ENCODE peak calls at places on chromosomes 5 and 9, in four cellular contexts. K is IMR-90, H is neuronal stem cell, P is mesenchymal stem cell. R is an unnamed sample.

GRCh38 chr5:138914338-138914737 is 39.2 kb upstream of the LRRTM2 start:
- DNase-seq in K (no peak), H (no peak), P (no peak), R (no peak)

GRCh38 chr9:120532475-120532874 is 47.5 kb downstream of the CDK5RAP2 start:
- DNase-seq in H (no peak), K (no peak), P (no peak), R (peak)

GRCh38 chr5:19240150-19240549 is 747.9 kb downstream of the CDH18 start:
- DNase-seq in H (no peak), K (no peak), P (peak), R (peak)

GRCh38 chr5:57989378-57989777 is 470.5 kb downstream of the PLK2 start:
- DNase-seq in K (peak), H (no peak), P (peak), R (no peak)

GRCh38 chr5:111135946-111136345 is 43.8 kb downstream of the WDR36 start:
- DNase-seq in H (no peak), P (no peak), K (peak), R (no peak)

GRCh38 chr9:78025186-78025585 is 6.4 kb downstream of the GNAQ start:
- DNase-seq in K (no peak), P (no peak), H (no peak), R (no peak)

GRCh38 chr5:117249086-117249815 is 674.6 kb upstream of the SEMA6A start:
- DNase-seq in P (no peak), K (no peak), H (no peak), R (no peak)

GRCh38 chr9:134220311-134220710 is 55.9 kb upstream of the RNU6ATAC start:
- DNase-seq in K (no peak), P (no peak), H (no peak), R (no peak)

GRCh38 chr5:36739751-36740221 is 133.4 kb downstream of the SLC1A3 start:
- DNase-seq in K (peak), H (peak), P (peak), R (peak)

GRCh38 chr5:54733101-54733500 is 215.5 kb downstream of the SNX18 start:
- DNase-seq in K (no peak), P (no peak), H (no peak), R (no peak)

GRCh38 chr9:1531411-1531903 is 481.3 kb downstream of the DMRT2 start:
- DNase-seq in H (no peak), K (no peak), P (no peak), R (no peak)

GRCh38 chr5:71841107-71841506 is 122.0 kb downstream of the CARTPT start:
- DNase-seq in P (no peak), K (no peak), H (no peak), R (no peak)

GRCh38 chr5:76134646-76135045 is 51.5 kb downstream of the SV2C start:
- DNase-seq in K (no peak), H (no peak), P (no peak), R (no peak)

GRCh38 chr9:127130661-127131538 is 8.5 kb upstream of the ANGPTL2 start:
- DNase-seq in P (peak), H (no peak), K (peak), R (peak)
- H3K27ac ChIP-seq in P (no peak), H (no peak), K (peak), R (no peak)

DNA sequence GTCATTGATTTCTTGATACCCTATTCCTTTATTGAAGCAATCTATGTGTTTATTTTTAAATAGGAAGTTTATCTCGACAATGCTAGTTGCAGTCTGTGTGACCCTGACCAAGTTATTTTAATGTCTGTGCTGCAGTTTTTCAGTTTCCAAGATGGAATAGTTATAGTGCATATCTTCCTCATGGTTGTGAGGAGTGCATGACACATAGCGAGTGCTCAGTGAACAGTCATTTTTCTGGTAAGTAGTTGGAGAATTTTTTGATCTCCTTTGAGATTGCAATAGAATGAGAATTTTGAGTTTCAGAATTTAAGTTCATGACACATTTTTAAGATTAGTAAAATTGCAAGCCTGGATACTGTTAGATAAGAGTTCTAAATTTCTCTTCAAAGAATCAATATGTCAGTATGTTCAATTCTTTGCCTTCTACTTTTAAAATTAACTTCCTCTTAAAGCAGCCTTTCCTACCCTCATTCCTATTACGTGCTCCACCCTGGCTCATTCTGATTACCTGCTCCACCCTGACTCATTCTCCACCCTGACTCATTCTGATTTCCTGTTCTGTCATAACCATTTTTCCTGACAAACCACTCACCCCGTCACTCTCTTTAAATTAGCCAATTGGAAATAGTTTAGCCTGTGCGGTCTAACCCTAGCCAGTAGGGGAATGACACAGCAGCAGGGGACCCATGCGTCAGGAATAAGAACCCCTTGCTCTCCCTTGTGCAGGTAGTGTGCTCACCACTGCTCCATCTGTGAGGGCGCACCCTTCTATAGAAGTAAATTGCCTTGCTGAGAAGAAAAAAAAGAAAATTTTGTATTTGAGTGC is 30.7 kb downstream of the SPIN1 start:
- DNase-seq in P (no peak), K (no peak), H (no peak), R (peak)
- H2BK5ac ChIP-seq in P (no peak), K (peak), H (no peak), R (no peak)

GRCh38 chr5:68544091-68544655 is 328.6 kb downstream of the PIK3R1 start:
- DNase-seq in P (no peak), H (no peak), K (no peak), R (no peak)
- H3K9ac ChIP-seq in P (no peak), H (no peak), K (no peak), R (no peak)

GRCh38 chr9:14189146-14189545 is 124.8 kb downstream of the NFIB start:
- DNase-seq in H (no peak), K (no peak), P (no peak), R (no peak)

GRCh38 chr9:14183001-14183400 is 130.9 kb downstream of the NFIB start:
- DNase-seq in P (no peak), K (no peak), H (no peak), R (no peak)

GRCh38 chr9:14188011-14188410 is 125.9 kb downstream of the NFIB start:
- DNase-seq in H (no peak), P (no peak), K (no peak), R (no peak)

GRCh38 chr9:14185016-14185415 is 128.9 kb downstream of the NFIB start:
- DNase-seq in P (no peak), H (no peak), K (no peak), R (no peak)

GRCh38 chr9:14186096-14186495 is 127.8 kb downstream of the NFIB start:
- DNase-seq in H (no peak), P (no peak), K (no peak), R (no peak)
- H3K27ac ChIP-seq in H (no peak), P (no peak), K (no peak), R (no peak)

DNA sequence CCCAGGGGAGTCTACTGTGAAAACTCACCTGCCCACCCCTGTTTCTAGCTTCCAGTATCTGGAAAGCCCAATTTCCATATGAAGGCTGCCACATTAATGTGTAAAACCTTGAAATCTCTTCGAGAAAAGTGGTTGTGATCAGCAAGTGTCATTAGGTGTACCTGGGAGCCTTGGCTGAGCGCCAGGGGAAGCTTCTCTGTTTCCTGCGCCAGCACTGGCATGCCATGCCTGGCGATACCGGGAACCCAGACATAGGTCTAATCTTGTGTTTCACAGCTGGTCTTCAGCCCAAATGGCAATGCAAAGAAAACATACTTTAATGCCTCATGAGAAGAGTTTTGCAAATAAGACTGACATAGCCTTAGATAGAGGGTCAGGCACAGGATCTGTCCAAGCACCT is 101.6 kb downstream of the TENT4A start:
- DNase-seq in P (no peak), H (no peak), K (no peak), R (no peak)
- H2BK5ac ChIP-seq in P (no peak), H (no peak), K (no peak), R (no peak)

DNA sequence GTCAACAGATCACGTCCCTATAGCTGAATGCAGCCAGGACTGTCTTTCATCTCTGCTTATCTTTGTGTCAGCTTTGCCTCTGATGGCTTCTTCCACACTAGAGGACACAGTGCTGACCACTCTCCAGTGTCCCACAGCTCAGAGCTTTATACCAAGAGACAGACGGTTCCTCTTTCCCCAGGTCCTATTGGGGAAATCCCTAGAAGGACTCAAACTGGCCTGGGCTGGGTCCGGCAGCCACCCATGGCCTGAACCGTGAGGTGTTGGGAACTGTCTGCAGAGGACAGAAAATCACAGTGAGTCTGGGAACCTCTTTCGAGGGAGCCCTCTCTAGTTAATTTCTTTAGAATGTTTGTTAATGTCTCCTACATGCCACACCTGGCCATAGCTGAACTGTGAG is 68.3 kb upstream of the SHB start:
- DNase-seq in H (no peak), K (no peak), P (no peak), R (no peak)
- H3K9ac ChIP-seq in H (no peak), K (no peak), P (no peak), R (no peak)

GRCh38 chr5:151231359-151231758 is 7.5 kb upstream of the CCDC69 start:
- DNase-seq in K (no peak), P (no peak), H (no peak), R (peak)
- H3K27ac ChIP-seq in K (no peak), P (no peak), H (no peak), R (no peak)

DNA sequence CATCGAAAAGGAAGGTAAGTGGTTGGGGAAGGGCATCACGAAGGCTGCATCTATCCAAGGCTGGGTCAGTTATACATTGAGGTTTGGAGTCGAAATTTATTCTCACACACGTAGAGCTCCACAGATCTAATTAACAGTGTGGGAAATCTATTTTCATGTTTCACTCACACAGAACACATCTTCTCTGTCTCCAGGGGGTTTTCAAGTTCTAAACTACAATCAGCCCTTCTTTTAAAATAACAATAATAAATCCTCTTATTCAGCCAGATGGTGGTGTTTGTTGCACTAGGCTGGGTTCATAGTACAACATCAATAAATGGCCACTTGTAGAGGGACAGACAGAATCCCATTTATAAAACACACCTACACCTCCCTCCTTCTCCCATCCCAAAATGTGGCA is 174.5 kb upstream of the KLF9 start:
- DNase-seq in K (no peak), P (no peak), H (no peak), R (no peak)
- H2BK5ac ChIP-seq in K (peak), P (no peak), H (no peak), R (no peak)

DNA sequence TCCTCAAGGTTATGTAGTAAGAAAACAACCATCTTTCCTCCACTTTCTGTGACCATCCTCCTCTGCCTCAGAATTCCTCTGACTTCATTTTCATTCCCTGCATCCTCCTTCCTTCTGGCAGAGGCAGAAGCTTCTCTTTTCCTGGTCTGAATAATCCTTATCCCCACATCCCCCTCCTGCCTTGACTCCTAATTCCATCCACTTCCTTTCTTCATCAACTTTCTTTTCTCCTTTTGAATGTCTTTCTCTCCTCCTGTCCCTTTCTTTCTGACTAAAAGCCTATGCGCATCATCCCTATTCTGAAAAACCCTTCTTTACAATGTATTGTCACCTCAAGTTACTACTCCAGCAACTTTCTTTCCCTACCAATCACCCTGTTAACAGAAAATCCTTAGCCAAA is 79.0 kb downstream of the CDO1 start:
- DNase-seq in P (no peak), K (no peak), H (no peak), R (no peak)
- H3K9ac ChIP-seq in P (no peak), K (no peak), H (no peak), R (no peak)

GRCh38 chr5:175687231-175687701 is 29.4 kb downstream of the HRH2 start:
- DNase-seq in H (no peak), K (no peak), P (no peak), R (no peak)

GRCh38 chr5:175684931-175685330 is 27.1 kb downstream of the HRH2 start:
- DNase-seq in K (no peak), H (no peak), P (no peak), R (no peak)

GRCh38 chr5:175685701-175686350 is 28.0 kb downstream of the HRH2 start:
- DNase-seq in P (no peak), K (no peak), H (no peak), R (no peak)

GRCh38 chr5:175686826-175687225 is 29.0 kb downstream of the HRH2 start:
- DNase-seq in P (no peak), H (no peak), K (no peak), R (no peak)

GRCh38 chr5:175686396-175686795 is 28.5 kb downstream of the HRH2 start:
- DNase-seq in H (no peak), P (no peak), K (no peak), R (no peak)
- H3K27ac ChIP-seq in H (no peak), P (no peak), K (no peak), R (no peak)

R was measured in trophoblast cell.